ENCODE peak calls at places on chromosomes 12 and 14, in eight cellular contexts. Q is brain microvascular endothelial cell; D is CD4-positive, CD25-positive, alpha-beta regulatory T cell; U is epithelial cell of esophagus; Z is fibroblast of pulmonary artery; H is IMR-90; F is CD8-positive, alpha-beta T cell; Y is GM06990. M is an unnamed sample.

GRCh38 chr14:104306450-104307040 is 168.2 kb downstream of the KIF26A start:
- DNase-seq in F (no peak), U (no peak), Q (no peak), Z (no peak), Y (no peak), D (no peak), H (no peak), M (no peak)

GRCh38 chr14:73567951-73568885 is 795 bp upstream of the ACOT2 start:
- DNase-seq in U (peak), Z (peak), Q (no peak), Y (no peak), F (peak), D (no peak), H (peak), M (no peak)

GRCh38 chr12:53207042-53207441 is at the start of gene ITGB7:
- DNase-seq in Y (peak), U (peak), Z (no peak), D (peak), F (peak), H (no peak), Q (no peak), M (no peak)

GRCh38 chr14:85443001-85443400 is 86.9 kb upstream of the FLRT2 start:
- DNase-seq in Z (peak), D (no peak), H (peak), Y (no peak), U (peak), F (no peak), Q (no peak), M (no peak)

GRCh38 chr14:53391631-53392030 is 238.5 kb upstream of the DDHD1 start:
- DNase-seq in F (no peak), Z (peak), Q (peak), Y (no peak), D (no peak), U (peak), H (peak), M (peak)

GRCh38 chr12:130041983-130042812 is 120.1 kb upstream of the FZD10 start:
- DNase-seq in D (no peak), U (peak), Z (no peak), H (no peak), Y (no peak), F (peak), Q (peak), M (no peak)

GRCh38 chr12:104702565-104703139 is 245.9 kb downstream of the CHST11 start:
- DNase-seq in Y (no peak), U (no peak), Z (peak), F (no peak), D (no peak), H (no peak), Q (peak), M (no peak)

GRCh38 chr12:72288436-72288835 is 16.3 kb downstream of the TRHDE start:
- DNase-seq in Y (no peak), H (no peak), F (no peak), D (no peak), U (no peak), Z (no peak), Q (no peak), M (no peak)

GRCh38 chr14:73105050-73105449 is 31.3 kb upstream of the PSEN1 start:
- DNase-seq in Q (no peak), H (no peak), Z (no peak), U (no peak), Y (no peak), F (no peak), D (no peak), M (no peak)

GRCh38 chr14:45810152-45810872 is 557.3 kb upstream of the MIS18BP1 start:
- DNase-seq in U (peak), F (no peak), Q (no peak), H (no peak), Y (no peak), D (no peak), Z (no peak), M (no peak)

GRCh38 chr14:93319494-93319893 is 13.3 kb downstream of the BTBD7 start:
- DNase-seq in Y (no peak), F (no peak), Q (no peak), D (no peak), Z (no peak), U (no peak), H (no peak), M (no peak)

GRCh38 chr14:32408018-32408417 is 78.9 kb downstream of the AKAP6 start:
- DNase-seq in Z (peak), Y (no peak), U (no peak), F (no peak), H (no peak), Q (no peak), D (no peak), M (no peak)

GRCh38 chr12:126219654-126220279 is 1154.5 kb downstream of the AACS start:
- DNase-seq in D (no peak), Z (no peak), F (no peak), Q (no peak), H (no peak), Y (no peak), U (no peak), M (no peak)

GRCh38 chr12:124544311-124544970 is 23.0 kb downstream of the NCOR2 start:
- DNase-seq in F (no peak), Y (no peak), Z (no peak), H (no peak), U (no peak), Q (no peak), D (no peak), M (no peak)

GRCh38 chr14:51283402-51283825 is 43.4 kb downstream of the TMX1 start:
- DNase-seq in F (no peak), Y (no peak), H (peak), Z (peak), D (peak), Q (peak), U (peak), M (peak)

GRCh38 chr12:62192486-62193250 is 67.5 kb upstream of the USP15 start:
- DNase-seq in U (peak), H (peak), Q (peak), Y (peak), D (peak), Z (peak), F (peak), M (peak)

GRCh38 chr12:56202366-56202765 is 13.1 kb upstream of the SMARCC2 start:
- DNase-seq in H (no peak), U (no peak), F (no peak), Q (no peak), Y (no peak), D (no peak), Z (no peak), M (no peak)

GRCh38 chr12:125346361-125346760 is 281.1 kb downstream of the AACS start:
- DNase-seq in Q (no peak), Z (no peak), Y (no peak), H (no peak), F (no peak), U (no peak), D (no peak), M (no peak)

GRCh38 chr14:33754264-33754663 is 196.6 kb downstream of the EGLN3 start:
- DNase-seq in F (no peak), Z (peak), D (no peak), U (no peak), Q (no peak), H (no peak), Y (no peak), M (no peak)

GRCh38 chr12:4187916-4188315 is 85.6 kb upstream of the CCND2 start:
- DNase-seq in H (no peak), D (no peak), F (no peak), Y (no peak), Q (no peak), Z (no peak), U (no peak), M (no peak)

GRCh38 chr12:27682534-27682933 is 13.7 kb upstream of the REP15 start:
- DNase-seq in H (peak), Q (peak), Z (peak), Y (no peak), U (no peak), D (no peak), F (no peak), M (no peak)

GRCh38 chr14:53062856-53063255 is 90.3 kb downstream of the DDHD1 start:
- DNase-seq in Z (peak), H (peak), U (peak), F (no peak), D (no peak), Q (peak), Y (no peak), M (peak)

GRCh38 chr12:100962086-100962712 is 167.6 kb downstream of the ANO4 start:
- DNase-seq in Z (no peak), Y (no peak), F (no peak), U (no peak), H (no peak), Q (no peak), D (no peak), M (peak)

GRCh38 chr12:43937947-43938346 is 102.1 kb downstream of the TMEM117 start:
- DNase-seq in U (peak), Z (peak), F (no peak), D (no peak), Q (peak), Y (no peak), H (peak), M (no peak)

GRCh38 chr14:69580009-69580577 is 5.4 kb upstream of the CCDC177 start:
- DNase-seq in U (peak), F (no peak), H (peak), Y (no peak), Q (peak), Z (peak), D (no peak), M (peak)

GRCh38 chr12:28937196-28937595 is 211.9 kb upstream of the FAR2 start:
- DNase-seq in Q (peak), D (no peak), Y (no peak), U (peak), H (peak), Z (peak), F (no peak), M (no peak)

GRCh38 chr12:25692115-25693035 is 139.3 kb upstream of the LMNTD1 start:
- DNase-seq in H (no peak), Y (no peak), F (no peak), U (no peak), Q (peak), Z (peak), D (no peak), M (peak)
- H3K4me3 ChIP-seq in H (no peak), Y (no peak), F (no peak), U (no peak), Q (no peak), Z (no peak), D (no peak), M (no peak)

GRCh38 chr14:106843376-106843775 is 1317.0 kb downstream of the TMEM121 start:
- DNase-seq in U (no peak), F (no peak), Z (no peak), H (no peak), Y (no peak), D (no peak), Q (no peak), M (no peak)
- H3K4me3 ChIP-seq in U (no peak), F (peak), Z (no peak), H (no peak), Y (peak), D (peak), Q (no peak), M (no peak)

GRCh38 chr14:97976861-97977260 is 1179.7 kb downstream of the VRK1 start:
- DNase-seq in D (no peak), Z (no peak), U (no peak), H (no peak), Q (no peak), Y (no peak), F (no peak), M (no peak)
- H3K4me3 ChIP-seq in D (peak), Z (no peak), U (no peak), H (no peak), Q (no peak), Y (no peak), F (peak), M (no peak)

GRCh38 chr14:71371711-71372396 is 464.6 kb downstream of the PCNX1 start:
- DNase-seq in D (no peak), U (peak), Y (no peak), F (no peak), Q (peak), Z (peak), H (peak), M (no peak)
- H3K4me3 ChIP-seq in D (no peak), U (peak), Y (no peak), F (no peak), Q (no peak), Z (no peak), H (no peak), M (no peak)

DNA sequence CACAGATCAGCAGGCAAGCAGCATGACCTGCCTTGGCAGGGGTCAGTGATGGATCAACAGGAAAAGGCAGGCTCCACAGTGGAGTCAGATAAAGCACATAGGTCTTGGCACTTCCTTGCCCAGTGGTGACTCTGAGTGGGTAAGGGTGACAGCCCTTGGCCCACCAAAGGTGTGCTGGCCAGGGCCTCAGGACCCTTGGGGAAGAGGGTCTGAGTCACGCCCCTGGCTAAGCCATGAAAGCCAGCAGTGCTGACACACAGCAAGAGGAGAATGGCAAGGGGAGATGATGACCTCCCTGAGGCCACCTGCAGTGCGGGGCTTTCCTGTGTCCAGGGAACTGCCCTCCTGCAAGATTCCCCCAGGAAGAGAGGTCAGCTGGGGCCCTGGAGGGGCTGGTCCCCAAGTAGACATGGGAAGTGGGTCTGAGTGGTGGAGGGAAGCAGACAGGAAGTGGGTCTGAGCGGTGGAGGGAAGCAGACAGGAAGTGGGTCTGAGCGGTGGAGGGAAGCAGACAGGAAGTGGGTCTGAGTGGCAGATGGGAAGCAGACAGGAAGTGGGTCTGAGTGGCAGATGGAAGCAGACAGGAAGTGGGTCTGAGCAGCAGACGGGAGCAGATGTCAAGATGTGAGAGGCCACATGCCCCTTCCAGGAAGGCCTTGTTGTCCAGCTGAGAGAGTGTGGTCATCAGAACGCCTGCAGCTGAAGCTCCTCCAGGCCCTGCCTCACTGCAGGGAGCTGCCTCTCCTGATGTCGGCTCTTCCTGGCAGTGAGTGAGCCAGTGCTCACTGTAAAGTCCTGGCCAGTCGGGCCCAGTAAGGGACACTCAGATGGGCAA is 34.8 kb downstream of the DIO3 start:
- DNase-seq in Y (no peak), U (no peak), Q (no peak), H (no peak), D (peak), Z (no peak), F (no peak), M (no peak)
- H3K4me3 ChIP-seq in Y (no peak), U (no peak), Q (no peak), H (no peak), D (no peak), Z (no peak), F (peak), M (no peak)

GRCh38 chr12:113462117-113462774 is 9.4 kb downstream of the LHX5 start:
- DNase-seq in D (peak), Z (peak), Q (peak), H (peak), Y (no peak), U (peak), F (peak), M (peak)
- H3K4me3 ChIP-seq in D (peak), Z (peak), Q (no peak), H (no peak), Y (no peak), U (peak), F (peak), M (no peak)

GRCh38 chr12:32462908-32463307 is 63.5 kb downstream of the FGD4 start:
- DNase-seq in U (no peak), H (no peak), Q (no peak), Y (no peak), D (no peak), F (no peak), Z (no peak), M (no peak)
- H3K4me3 ChIP-seq in U (no peak), H (no peak), Q (no peak), Y (no peak), D (no peak), F (no peak), Z (no peak), M (no peak)

DNA sequence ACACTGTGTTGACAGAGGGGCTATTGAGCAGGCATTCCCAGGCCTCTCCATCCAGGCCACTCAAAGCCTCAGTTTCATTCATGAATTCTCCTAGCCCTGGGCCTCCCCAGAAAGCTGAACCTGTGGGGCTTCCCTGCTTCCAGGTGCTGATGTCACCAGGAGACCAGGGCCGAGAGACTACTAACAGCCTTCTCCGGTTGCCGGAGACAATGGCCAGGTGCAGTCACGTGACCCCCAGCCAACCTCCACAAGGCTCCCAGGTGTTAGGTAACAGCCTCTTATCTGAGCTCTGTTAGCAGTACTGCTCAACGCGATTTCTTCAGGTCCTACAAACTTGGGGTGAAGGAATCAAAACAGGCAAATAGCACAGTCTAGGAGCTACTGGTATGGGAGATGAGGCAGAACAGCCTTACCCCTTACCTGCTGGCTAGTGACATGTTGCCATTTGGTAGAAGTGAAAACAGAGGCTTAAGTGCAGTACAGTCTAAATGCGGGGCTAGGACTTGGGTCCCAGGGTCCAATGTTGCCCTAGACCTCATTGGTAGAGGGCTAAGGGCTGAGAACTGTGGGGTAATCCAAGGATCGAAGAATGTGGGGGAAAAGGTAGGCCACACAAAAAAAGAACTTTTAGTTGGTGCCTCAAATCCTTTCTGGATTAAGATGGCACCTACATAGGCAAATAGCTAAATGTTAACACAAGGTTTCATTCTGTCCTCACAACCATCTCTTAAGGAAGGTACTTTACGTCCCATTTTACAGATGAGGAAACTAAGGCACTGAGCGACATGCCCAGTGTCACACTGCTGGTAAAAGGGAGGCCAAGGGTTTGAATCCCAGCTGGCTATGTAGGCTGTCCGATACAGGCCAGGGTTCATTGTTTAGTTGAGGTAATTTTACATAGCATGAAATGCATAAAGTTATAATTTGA is 3.8 kb downstream of the CCDC88C start:
- DNase-seq in Y (no peak), F (peak), D (peak), Z (no peak), Q (no peak), H (no peak), U (peak), M (no peak)
- H3K4me3 ChIP-seq in Y (peak), F (peak), D (peak), Z (no peak), Q (no peak), H (no peak), U (no peak), M (no peak)